ENCODE peak calls at places on chromosomes 6 and 20, in five cellular contexts. G, X, K, M and H are unnamed samples.

GRCh38 chr20:5843054-5843731 is 93.0 kb downstream of the SHLD1 start:
- DNase-seq in G (no peak), X (no peak), K (no peak), M (no peak), H (no peak)

GRCh38 chr6:144264270-144265060 is 20.7 kb upstream of the UTRN start:
- DNase-seq in G (peak), X (no peak), K (no peak), M (peak), H (no peak)

GRCh38 chr6:12546659-12546987 is 169.9 kb upstream of the PHACTR1 start:
- DNase-seq in G (no peak), X (no peak), K (no peak), M (no peak), H (no peak)

GRCh38 chr6:70864404-70864803 is 92.5 kb downstream of the B3GAT2 start:
- DNase-seq in G (no peak), X (no peak), K (no peak), M (no peak), H (no peak)

GRCh38 chr6:37680668-37681067 is 17.0 kb downstream of the MDGA1 start:
- DNase-seq in G (no peak), X (peak), K (no peak), M (no peak), H (peak)

GRCh38 chr6:125918681-125919566 is 37.6 kb upstream of the HINT3 start:
- DNase-seq in G (peak), X (peak), K (no peak), M (peak), H (peak)

GRCh38 chr6:16216501-16217155 is 21.8 kb upstream of the GMPR start:
- DNase-seq in G (no peak), X (no peak), K (no peak), M (no peak), H (no peak)

GRCh38 chr6:117637770-117638169 is 35.5 kb upstream of the GOPC start:
- DNase-seq in G (no peak), X (no peak), K (no peak), M (no peak), H (no peak)

GRCh38 chr6:38149526-38149925 is 330.0 kb downstream of the ZFAND3 start:
- DNase-seq in G (no peak), X (no peak), K (no peak), M (no peak), H (no peak)

GRCh38 chr6:112227992-112228391 is 26.4 kb downstream of the LAMA4 start:
- DNase-seq in G (no peak), X (no peak), K (no peak), M (no peak), H (no peak)

GRCh38 chr6:134138226-134138975 is 86.0 kb upstream of the SLC2A12 start:
- DNase-seq in G (no peak), X (no peak), K (no peak), M (no peak), H (peak)

GRCh38 chr6:83365931-83366330 is 64.9 kb downstream of the ME1 start:
- DNase-seq in G (peak), X (peak), K (no peak), M (no peak), H (peak)

GRCh38 chr6:139597781-139598368 is 223.4 kb upstream of the CITED2 start:
- DNase-seq in G (peak), X (no peak), K (no peak), M (peak), H (peak)